ENCODE peak calls at places on chromosomes 3 and 15, in four cellular contexts. One of them, this sample, is unnamed.

GRCh38 chr3:108145578-108145977 is 54.7 kb upstream of the CD47 start:
- DNase-seq in activated CD4-positive, alpha-beta T cell treated with anti-CD3 and anti-CD28 coated beads, Interleukin-2, amount 50 U/mL, for 1 hour: no peak
- DNase-seq in kidney glomerular epithelial cell: no peak
- DNase-seq in activated T-cell treated with anti-CD3 and anti-CD28 coated beads, Interleukin-2, amount 50 U/mL, for 4 hours: no peak
- DNase-seq in this sample: no peak

GRCh38 chr15:39188930-39189329 is 391.9 kb upstream of the THBS1 start:
- DNase-seq in activated CD4-positive, alpha-beta T cell treated with anti-CD3 and anti-CD28 coated beads, Interleukin-2, amount 50 U/mL, for 1 hour: no peak
- DNase-seq in kidney glomerular epithelial cell: peak
- DNase-seq in activated T-cell treated with anti-CD3 and anti-CD28 coated beads, Interleukin-2, amount 50 U/mL, for 4 hours: no peak
- DNase-seq in this sample: no peak

GRCh38 chr3:124584552-124585391 is 145.5 kb upstream of the UMPS start:
- DNase-seq in activated CD4-positive, alpha-beta T cell treated with anti-CD3 and anti-CD28 coated beads, Interleukin-2, amount 50 U/mL, for 1 hour: peak
- DNase-seq in kidney glomerular epithelial cell: peak
- DNase-seq in activated T-cell treated with anti-CD3 and anti-CD28 coated beads, Interleukin-2, amount 50 U/mL, for 4 hours: no peak
- DNase-seq in this sample: no peak

GRCh38 chr15:78524230-78524629 is 16.0 kb upstream of the PSMA4 start:
- DNase-seq in activated CD4-positive, alpha-beta T cell treated with anti-CD3 and anti-CD28 coated beads, Interleukin-2, amount 50 U/mL, for 1 hour: no peak
- DNase-seq in kidney glomerular epithelial cell: no peak
- DNase-seq in activated T-cell treated with anti-CD3 and anti-CD28 coated beads, Interleukin-2, amount 50 U/mL, for 4 hours: no peak
- DNase-seq in this sample: no peak

GRCh38 chr15:32794973-32795372 is 77.2 kb downstream of the GREM1 start:
- DNase-seq in activated CD4-positive, alpha-beta T cell treated with anti-CD3 and anti-CD28 coated beads, Interleukin-2, amount 50 U/mL, for 1 hour: no peak
- DNase-seq in kidney glomerular epithelial cell: no peak
- DNase-seq in activated T-cell treated with anti-CD3 and anti-CD28 coated beads, Interleukin-2, amount 50 U/mL, for 4 hours: no peak
- DNase-seq in this sample: no peak

GRCh38 chr3:66317750-66318366 is 97.1 kb downstream of the SLC25A26 start:
- DNase-seq in activated CD4-positive, alpha-beta T cell treated with anti-CD3 and anti-CD28 coated beads, Interleukin-2, amount 50 U/mL, for 1 hour: no peak
- DNase-seq in kidney glomerular epithelial cell: no peak
- DNase-seq in activated T-cell treated with anti-CD3 and anti-CD28 coated beads, Interleukin-2, amount 50 U/mL, for 4 hours: no peak
- DNase-seq in this sample: no peak

GRCh38 chr3:41327718-41328117 is 128.4 kb downstream of the CTNNB1 start:
- DNase-seq in activated CD4-positive, alpha-beta T cell treated with anti-CD3 and anti-CD28 coated beads, Interleukin-2, amount 50 U/mL, for 1 hour: no peak
- DNase-seq in kidney glomerular epithelial cell: no peak
- DNase-seq in activated T-cell treated with anti-CD3 and anti-CD28 coated beads, Interleukin-2, amount 50 U/mL, for 4 hours: no peak
- DNase-seq in this sample: no peak

GRCh38 chr15:72784233-72784876 is 797 bp upstream of the ADPGK start:
- DNase-seq in activated CD4-positive, alpha-beta T cell treated with anti-CD3 and anti-CD28 coated beads, Interleukin-2, amount 50 U/mL, for 1 hour: no peak
- DNase-seq in kidney glomerular epithelial cell: peak
- DNase-seq in activated T-cell treated with anti-CD3 and anti-CD28 coated beads, Interleukin-2, amount 50 U/mL, for 4 hours: no peak
- DNase-seq in this sample: no peak

GRCh38 chr3:46266598-46266997 is 24.3 kb downstream of the CCR3 start:
- DNase-seq in activated CD4-positive, alpha-beta T cell treated with anti-CD3 and anti-CD28 coated beads, Interleukin-2, amount 50 U/mL, for 1 hour: no peak
- DNase-seq in kidney glomerular epithelial cell: no peak
- DNase-seq in activated T-cell treated with anti-CD3 and anti-CD28 coated beads, Interleukin-2, amount 50 U/mL, for 4 hours: no peak
- DNase-seq in this sample: no peak

GRCh38 chr3:115464036-115464435 is 159.3 kb upstream of the GAP43 start:
- DNase-seq in activated CD4-positive, alpha-beta T cell treated with anti-CD3 and anti-CD28 coated beads, Interleukin-2, amount 50 U/mL, for 1 hour: no peak
- DNase-seq in kidney glomerular epithelial cell: no peak
- DNase-seq in activated T-cell treated with anti-CD3 and anti-CD28 coated beads, Interleukin-2, amount 50 U/mL, for 4 hours: no peak
- DNase-seq in this sample: no peak

GRCh38 chr3:180496995-180497394 is 105.0 kb upstream of the TTC14 start:
- DNase-seq in activated CD4-positive, alpha-beta T cell treated with anti-CD3 and anti-CD28 coated beads, Interleukin-2, amount 50 U/mL, for 1 hour: no peak
- DNase-seq in kidney glomerular epithelial cell: no peak
- DNase-seq in activated T-cell treated with anti-CD3 and anti-CD28 coated beads, Interleukin-2, amount 50 U/mL, for 4 hours: no peak
- DNase-seq in this sample: no peak

GRCh38 chr3:124784686-124785382 is 54.6 kb downstream of the UMPS start:
- DNase-seq in activated CD4-positive, alpha-beta T cell treated with anti-CD3 and anti-CD28 coated beads, Interleukin-2, amount 50 U/mL, for 1 hour: no peak
- DNase-seq in kidney glomerular epithelial cell: peak
- DNase-seq in activated T-cell treated with anti-CD3 and anti-CD28 coated beads, Interleukin-2, amount 50 U/mL, for 4 hours: no peak
- DNase-seq in this sample: no peak

GRCh38 chr3:31404871-31405270 is 127.9 kb upstream of the STT3B start:
- DNase-seq in activated CD4-positive, alpha-beta T cell treated with anti-CD3 and anti-CD28 coated beads, Interleukin-2, amount 50 U/mL, for 1 hour: no peak
- DNase-seq in kidney glomerular epithelial cell: no peak
- DNase-seq in activated T-cell treated with anti-CD3 and anti-CD28 coated beads, Interleukin-2, amount 50 U/mL, for 4 hours: no peak
- DNase-seq in this sample: no peak

GRCh38 chr15:39574416-39574815 is 6.5 kb upstream of the THBS1 start:
- DNase-seq in activated CD4-positive, alpha-beta T cell treated with anti-CD3 and anti-CD28 coated beads, Interleukin-2, amount 50 U/mL, for 1 hour: no peak
- DNase-seq in kidney glomerular epithelial cell: no peak
- DNase-seq in activated T-cell treated with anti-CD3 and anti-CD28 coated beads, Interleukin-2, amount 50 U/mL, for 4 hours: no peak
- DNase-seq in this sample: no peak

GRCh38 chr3:57949779-57950618 is 58.2 kb upstream of the FLNB start:
- DNase-seq in activated CD4-positive, alpha-beta T cell treated with anti-CD3 and anti-CD28 coated beads, Interleukin-2, amount 50 U/mL, for 1 hour: no peak
- DNase-seq in kidney glomerular epithelial cell: peak
- DNase-seq in activated T-cell treated with anti-CD3 and anti-CD28 coated beads, Interleukin-2, amount 50 U/mL, for 4 hours: no peak
- DNase-seq in this sample: no peak

GRCh38 chr15:99708563-99708962 is 24.7 kb downstream of the LYSMD4 start:
- DNase-seq in activated CD4-positive, alpha-beta T cell treated with anti-CD3 and anti-CD28 coated beads, Interleukin-2, amount 50 U/mL, for 1 hour: no peak
- DNase-seq in kidney glomerular epithelial cell: peak
- DNase-seq in activated T-cell treated with anti-CD3 and anti-CD28 coated beads, Interleukin-2, amount 50 U/mL, for 4 hours: no peak
- DNase-seq in this sample: no peak

GRCh38 chr3:55481067-55481917 is 5.8 kb downstream of the WNT5A start:
- DNase-seq in activated CD4-positive, alpha-beta T cell treated with anti-CD3 and anti-CD28 coated beads, Interleukin-2, amount 50 U/mL, for 1 hour: no peak
- DNase-seq in kidney glomerular epithelial cell: no peak
- DNase-seq in activated T-cell treated with anti-CD3 and anti-CD28 coated beads, Interleukin-2, amount 50 U/mL, for 4 hours: no peak
- DNase-seq in this sample: no peak

GRCh38 chr15:41683955-41684354 is 23.8 kb downstream of the MGA start:
- DNase-seq in activated CD4-positive, alpha-beta T cell treated with anti-CD3 and anti-CD28 coated beads, Interleukin-2, amount 50 U/mL, for 1 hour: no peak
- DNase-seq in kidney glomerular epithelial cell: no peak
- DNase-seq in activated T-cell treated with anti-CD3 and anti-CD28 coated beads, Interleukin-2, amount 50 U/mL, for 4 hours: no peak
- DNase-seq in this sample: no peak

GRCh38 chr3:120432105-120432860 is 18.5 kb downstream of the FSTL1 start:
- DNase-seq in activated CD4-positive, alpha-beta T cell treated with anti-CD3 and anti-CD28 coated beads, Interleukin-2, amount 50 U/mL, for 1 hour: no peak
- DNase-seq in kidney glomerular epithelial cell: peak
- DNase-seq in activated T-cell treated with anti-CD3 and anti-CD28 coated beads, Interleukin-2, amount 50 U/mL, for 4 hours: no peak
- DNase-seq in this sample: no peak

GRCh38 chr3:31980530-31981205 is 394 bp downstream of the OSBPL10 start:
- DNase-seq in activated CD4-positive, alpha-beta T cell treated with anti-CD3 and anti-CD28 coated beads, Interleukin-2, amount 50 U/mL, for 1 hour: peak
- DNase-seq in kidney glomerular epithelial cell: peak
- DNase-seq in activated T-cell treated with anti-CD3 and anti-CD28 coated beads, Interleukin-2, amount 50 U/mL, for 4 hours: peak
- DNase-seq in this sample: peak

GRCh38 chr15:53310709-53311108 is 448.8 kb downstream of the WDR72 start:
- DNase-seq in activated CD4-positive, alpha-beta T cell treated with anti-CD3 and anti-CD28 coated beads, Interleukin-2, amount 50 U/mL, for 1 hour: no peak
- DNase-seq in kidney glomerular epithelial cell: no peak
- DNase-seq in activated T-cell treated with anti-CD3 and anti-CD28 coated beads, Interleukin-2, amount 50 U/mL, for 4 hours: no peak
- DNase-seq in this sample: no peak

This sample was measured in activated T-helper 2 cell treated with anti-CD3 and anti-CD28 coated beads, Interferon-gamma antibody, Interleukin-2, Interleukin-4, amounts not matched to agents 10 μg/mL and 5 μg/mL and 100 μg/mL, durations not matched to agents 14 hours and 24 hours and 36 hours.